ENCODE peak calls at places on chromosomes 5 and 9, in six cellular contexts. D is brain microvascular endothelial cell, H is mammary epithelial cell, Y is neural progenitor cell, V is M059J, U is heart left ventricle. J is an unnamed sample.

GRCh38 chr9:113481176-113481805 is 17.8 kb downstream of the RGS3 start:
- DNase-seq in D (no peak), H (no peak), Y (no peak), V (no peak), U (no peak), J (no peak)

GRCh38 chr5:1552469-1553255 is 28.9 kb upstream of the LPCAT1 start:
- DNase-seq in D (no peak), H (no peak), Y (peak; percentile 53), V (no peak), U (peak; percentile 55), J (peak; percentile 4)

GRCh38 chr5:9421823-9422354 is 124.0 kb downstream of the SEMA5A start:
- DNase-seq in D (no peak), H (no peak), Y (no peak), V (peak; percentile 53), U (no peak), J (no peak)

GRCh38 chr5:142944140-142944539 is 174.0 kb downstream of the ARHGAP26 start:
- DNase-seq in D (no peak), H (no peak), Y (no peak), V (no peak), U (no peak), J (no peak)

GRCh38 chr9:112544477-112544876 is 57.9 kb downstream of the KIAA1958 start:
- DNase-seq in D (no peak), H (no peak), Y (no peak), V (no peak), U (no peak), J (no peak)

GRCh38 chr5:98810206-98810605 is 36.7 kb downstream of the RGMB start:
- DNase-seq in D (no peak), H (no peak), Y (no peak), V (no peak), U (no peak), J (no peak)

GRCh38 chr9:135086597-135087488 is 625 bp upstream of the OLFM1 start:
- DNase-seq in D (no peak), H (no peak), Y (no peak), V (no peak), U (peak; percentile 46), J (no peak)

GRCh38 chr5:173626501-173626812 is 10.0 kb upstream of the BOD1 start:
- DNase-seq in D (no peak), H (no peak), Y (no peak), V (no peak), U (no peak), J (no peak)

GRCh38 chr5:178668579-178668978 is 41.7 kb upstream of the CLK4 start:
- DNase-seq in D (no peak), H (no peak), Y (no peak), V (peak; percentile 50), U (no peak), J (peak; percentile 59)

GRCh38 chr9:123312306-123312877 is 43.6 kb upstream of the CRB2 start:
- DNase-seq in D (no peak), H (no peak), Y (no peak), V (no peak), U (no peak), J (no peak)

J was measured in PC-9.